ENCODE peak calls at places on chromosomes 5 and 9, in seven cellular contexts. I is tibial nerve, H is heart left ventricle, C is IMR-90, F is breast epithelium, S is ovary, J is right lobe of liver. G is an unnamed sample.

GRCh38 chr9:95509851-95510529 is 6.8 kb downstream of the PTCH1 start:
- DNase-seq in S (peak; percentile 57), I (no peak), C (no peak), F (no peak), J (peak; percentile 60), H (peak; percentile 25), G (no peak)

GRCh38 chr5:179304466-179304865 is 40.8 kb downstream of the ADAMTS2 start:
- DNase-seq in J (no peak), H (no peak), F (no peak), S (no peak), C (peak; percentile 97), I (no peak), G (no peak)

GRCh38 chr5:176619203-176619568 is 9.2 kb upstream of the GPRIN1 start:
- DNase-seq in F (peak; percentile 23), H (no peak), C (peak; percentile 86), I (no peak), S (no peak), J (no peak), G (peak; percentile 87)

GRCh38 chr5:14156611-14157493 is 13.7 kb downstream of the TRIO start:
- DNase-seq in F (peak; percentile 46), C (peak; percentile 99), H (peak; percentile 57), I (peak; percentile 56), J (no peak), S (no peak), G (no peak)

GRCh38 chr5:140246378-140247122 is 56.4 kb downstream of the PFDN1 start:
- DNase-seq in J (no peak), H (peak; percentile 58), S (peak; percentile 62), C (peak; percentile 84), I (no peak), F (no peak), G (no peak)

GRCh38 chr5:71887680-71888079 is 168.6 kb downstream of the CARTPT start:
- DNase-seq in J (no peak), H (no peak), C (peak; percentile 94), I (no peak), F (no peak), S (no peak), G (no peak)

GRCh38 chr9:87370003-87370685 is 127.5 kb upstream of the DAPK1 start:
- DNase-seq in I (no peak), C (no peak), F (no peak), H (no peak), S (no peak), J (no peak), G (no peak)

GRCh38 chr5:138585228-138585627 is 10.0 kb upstream of the HSPA9 start:
- DNase-seq in S (no peak), F (no peak), H (no peak), J (no peak), I (no peak), C (no peak), G (no peak)

GRCh38 chr9:98781588-98782383 is 14.6 kb downstream of the ANKS6 start:
- DNase-seq in F (no peak), C (no peak), H (no peak), I (no peak), S (no peak), J (no peak), G (no peak)

GRCh38 chr5:112918679-112919078 is 3.3 kb downstream of the REEP5 start:
- DNase-seq in S (no peak), C (peak; percentile 68), F (no peak), J (no peak), H (no peak), I (no peak), G (no peak)

GRCh38 chr9:137240841-137241489 is at the start of gene TUBB4B:
- DNase-seq in C (peak; percentile 100), F (peak; percentile 100), J (peak; percentile 99), S (peak; percentile 100), H (peak; percentile 99), I (peak; percentile 98), G (peak; percentile 99)
- TF ChIP-seq POLR2A in C (peak; percentile 100), F (peak; percentile 99), J (peak; percentile 100), S (peak; percentile 100), H (peak; percentile 97), I (peak; percentile 99), G (peak; percentile 100)

DNA sequence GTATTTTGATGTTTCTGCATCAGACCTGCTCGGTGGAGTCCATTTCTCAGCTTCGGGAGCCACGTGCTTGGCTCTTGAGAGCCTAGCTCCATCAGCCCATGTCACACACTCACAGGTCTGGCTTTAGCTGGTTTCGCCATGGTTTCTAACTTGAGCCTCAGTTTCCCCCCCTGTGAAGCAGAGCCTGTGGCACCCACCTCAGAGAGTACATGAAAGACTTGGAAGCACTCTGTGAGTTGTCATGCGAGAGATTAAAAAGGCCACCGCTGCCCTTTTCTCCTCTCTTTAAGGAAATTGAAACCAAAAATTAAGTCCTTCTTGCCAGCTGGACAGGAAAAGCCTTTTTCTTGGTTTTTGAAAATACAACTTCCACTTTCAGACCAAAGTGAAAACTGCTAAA is 8.8 kb downstream of the TENT4A start:
- DNase-seq in C (peak; percentile 23), I (no peak), H (no peak), F (no peak), S (no peak), J (no peak), G (no peak)
- H3K4me1 ChIP-seq in C (peaks cover 43% of the 10 kb centered on the region), I (peaks cover 56% of the 10 kb centered on the region), H (peaks cover 83% of the 10 kb centered on the region), F (peaks cover 5% of the 10 kb centered on the region), S (peaks cover 39% of the 10 kb centered on the region), J (peaks cover 31% of the 10 kb centered on the region), G (peaks cover 82% of the 10 kb centered on the region)

GRCh38 chr5:151252762-151253603 is at the start of gene GM2A:
- DNase-seq in I (peak; percentile 98), H (peak; percentile 100), S (peak; percentile 99), C (peak; percentile 99), F (peak; percentile 100), J (peak; percentile 100), G (peak; percentile 100)
- TF ChIP-seq POLR2A in I (peak; percentile 81), H (peak; percentile 90), S (peak; percentile 16), C (peak; percentile 30), F (peak; percentile 37), J (peak; percentile 94), G (peak; percentile 96)

GRCh38 chr9:33102551-33103210 is 26.2 kb upstream of the SMU1 start:
- DNase-seq in J (no peak), H (no peak), F (peak; percentile 13), I (no peak), C (no peak), S (no peak), G (no peak)
- H3K4me1 ChIP-seq in J (peaks cover 10% of the 10 kb centered on the region), H (peaks cover 34% of the 10 kb centered on the region), F (peaks cover 17% of the 10 kb centered on the region), I (peaks cover 9% of the 10 kb centered on the region), C (peaks cover 25% of the 10 kb centered on the region), S (peaks cover 8% of the 10 kb centered on the region), G (peaks cover 16% of the 10 kb centered on the region)